ENCODE peak calls at places on chromosomes 3 and 15, in ten cellular contexts. One of them, this sample, is unnamed.
A peak's percentile ranks its signal among the peaks of the same experiment; 100 is the strongest.

GRCh38 chr3:134487406-134487805 is 1.5 kb downstream of the CEP63 start:
- DNase-seq in amniotic epithelial cell: no peak
- DNase-seq in germinal center: peak; percentile 50
- DNase-seq in NCI-H1417: no peak
- DNase-seq in osteocyte: no peak
- DNase-seq in H9: no peak
- DNase-seq in dermis microvascular lymphatic vessel endothelial cell: peak; percentile 27
- DNase-seq in activated T-helper 1 cell treated with anti-CD3 and anti-CD28 coated beads, Interleukin-12 subunit alpha, Interleukin-12 subunit beta, Interleukin-2, Interleukin-4 antibody, amounts not matched to agents 30 ng/mL and 10 ng/mL and 1 ng/mL, durations not matched to agents 14 hours and 24 hours and 36 hours: no peak
- DNase-seq in effector memory CD8-positive, alpha-beta T cell: no peak
- DNase-seq in nephron progenitor cell: no peak
- DNase-seq in this sample: no peak

GRCh38 chr3:72060447-72061034 is 275.6 kb upstream of the PROK2 start:
- DNase-seq in amniotic epithelial cell: no peak
- DNase-seq in osteocyte: no peak
- DNase-seq in H9: no peak
- DNase-seq in activated T-helper 1 cell treated with anti-CD3 and anti-CD28 coated beads, Interleukin-12 subunit alpha, Interleukin-12 subunit beta, Interleukin-2, Interleukin-4 antibody, amounts not matched to agents 30 ng/mL and 10 ng/mL and 1 ng/mL, durations not matched to agents 14 hours and 24 hours and 36 hours: no peak
- DNase-seq in germinal center: no peak
- DNase-seq in NCI-H1417: no peak
- DNase-seq in effector memory CD8-positive, alpha-beta T cell: no peak
- DNase-seq in dermis microvascular lymphatic vessel endothelial cell: no peak
- DNase-seq in nephron progenitor cell: no peak
- DNase-seq in this sample: no peak

GRCh38 chr15:91853501-91853967 is at the start of gene SLCO3A1:
- DNase-seq in effector memory CD8-positive, alpha-beta T cell: peak; percentile 61
- DNase-seq in H9: peak; percentile 68
- DNase-seq in nephron progenitor cell: peak; percentile 84
- DNase-seq in activated T-helper 1 cell treated with anti-CD3 and anti-CD28 coated beads, Interleukin-12 subunit alpha, Interleukin-12 subunit beta, Interleukin-2, Interleukin-4 antibody, amounts not matched to agents 30 ng/mL and 10 ng/mL and 1 ng/mL, durations not matched to agents 14 hours and 24 hours and 36 hours: peak; percentile 62
- DNase-seq in NCI-H1417: peak; percentile 67
- DNase-seq in dermis microvascular lymphatic vessel endothelial cell: no peak
- DNase-seq in osteocyte: no peak
- DNase-seq in amniotic epithelial cell: no peak
- DNase-seq in germinal center: peak; percentile 81
- DNase-seq in this sample: peak; percentile 77

GRCh38 chr3:60333710-60334109 is 917.5 kb downstream of the FHIT start:
- DNase-seq in osteocyte: no peak
- DNase-seq in amniotic epithelial cell: no peak
- DNase-seq in dermis microvascular lymphatic vessel endothelial cell: no peak
- DNase-seq in activated T-helper 1 cell treated with anti-CD3 and anti-CD28 coated beads, Interleukin-12 subunit alpha, Interleukin-12 subunit beta, Interleukin-2, Interleukin-4 antibody, amounts not matched to agents 30 ng/mL and 10 ng/mL and 1 ng/mL, durations not matched to agents 14 hours and 24 hours and 36 hours: no peak
- DNase-seq in NCI-H1417: no peak
- DNase-seq in germinal center: no peak
- DNase-seq in nephron progenitor cell: no peak
- DNase-seq in effector memory CD8-positive, alpha-beta T cell: no peak
- DNase-seq in H9: no peak
- DNase-seq in this sample: no peak

GRCh38 chr3:71150293-71150954 is 433.1 kb downstream of the FOXP1 start:
- DNase-seq in effector memory CD8-positive, alpha-beta T cell: no peak
- DNase-seq in germinal center: no peak
- DNase-seq in H9: no peak
- DNase-seq in dermis microvascular lymphatic vessel endothelial cell: no peak
- DNase-seq in activated T-helper 1 cell treated with anti-CD3 and anti-CD28 coated beads, Interleukin-12 subunit alpha, Interleukin-12 subunit beta, Interleukin-2, Interleukin-4 antibody, amounts not matched to agents 30 ng/mL and 10 ng/mL and 1 ng/mL, durations not matched to agents 14 hours and 24 hours and 36 hours: no peak
- DNase-seq in amniotic epithelial cell: no peak
- DNase-seq in nephron progenitor cell: no peak
- DNase-seq in osteocyte: no peak
- DNase-seq in NCI-H1417: peak; percentile 5
- DNase-seq in this sample: no peak

GRCh38 chr3:46981932-46982471 is 2.5 kb downstream of the NBEAL2 start:
- DNase-seq in H9: peak; percentile 68
- DNase-seq in dermis microvascular lymphatic vessel endothelial cell: no peak
- DNase-seq in NCI-H1417: no peak
- DNase-seq in osteocyte: no peak
- DNase-seq in nephron progenitor cell: no peak
- DNase-seq in germinal center: no peak
- DNase-seq in amniotic epithelial cell: no peak
- DNase-seq in effector memory CD8-positive, alpha-beta T cell: no peak
- DNase-seq in activated T-helper 1 cell treated with anti-CD3 and anti-CD28 coated beads, Interleukin-12 subunit alpha, Interleukin-12 subunit beta, Interleukin-2, Interleukin-4 antibody, amounts not matched to agents 30 ng/mL and 10 ng/mL and 1 ng/mL, durations not matched to agents 14 hours and 24 hours and 36 hours: no peak
- DNase-seq in this sample: no peak

GRCh38 chr3:178277605-178278004 is 258.6 kb upstream of the KCNMB2 start:
- DNase-seq in amniotic epithelial cell: peak; percentile 87
- DNase-seq in germinal center: no peak
- DNase-seq in H9: no peak
- DNase-seq in effector memory CD8-positive, alpha-beta T cell: no peak
- DNase-seq in nephron progenitor cell: no peak
- DNase-seq in osteocyte: no peak
- DNase-seq in NCI-H1417: no peak
- DNase-seq in activated T-helper 1 cell treated with anti-CD3 and anti-CD28 coated beads, Interleukin-12 subunit alpha, Interleukin-12 subunit beta, Interleukin-2, Interleukin-4 antibody, amounts not matched to agents 30 ng/mL and 10 ng/mL and 1 ng/mL, durations not matched to agents 14 hours and 24 hours and 36 hours: no peak
- DNase-seq in dermis microvascular lymphatic vessel endothelial cell: no peak
- DNase-seq in this sample: peak; percentile 61

GRCh38 chr15:94231728-94232086 is 346 bp downstream of the MCTP2 start:
- DNase-seq in nephron progenitor cell: no peak
- DNase-seq in amniotic epithelial cell: no peak
- DNase-seq in osteocyte: no peak
- DNase-seq in NCI-H1417: no peak
- DNase-seq in H9: no peak
- DNase-seq in germinal center: peak; percentile 57
- DNase-seq in activated T-helper 1 cell treated with anti-CD3 and anti-CD28 coated beads, Interleukin-12 subunit alpha, Interleukin-12 subunit beta, Interleukin-2, Interleukin-4 antibody, amounts not matched to agents 30 ng/mL and 10 ng/mL and 1 ng/mL, durations not matched to agents 14 hours and 24 hours and 36 hours: no peak
- DNase-seq in dermis microvascular lymphatic vessel endothelial cell: no peak
- DNase-seq in effector memory CD8-positive, alpha-beta T cell: no peak
- DNase-seq in this sample: peak; percentile 48

GRCh38 chr3:65048151-65048550 is 360.4 kb upstream of the ADAMTS9 start:
- DNase-seq in NCI-H1417: no peak
- DNase-seq in dermis microvascular lymphatic vessel endothelial cell: no peak
- DNase-seq in effector memory CD8-positive, alpha-beta T cell: no peak
- DNase-seq in nephron progenitor cell: no peak
- DNase-seq in amniotic epithelial cell: no peak
- DNase-seq in H9: no peak
- DNase-seq in germinal center: no peak
- DNase-seq in activated T-helper 1 cell treated with anti-CD3 and anti-CD28 coated beads, Interleukin-12 subunit alpha, Interleukin-12 subunit beta, Interleukin-2, Interleukin-4 antibody, amounts not matched to agents 30 ng/mL and 10 ng/mL and 1 ng/mL, durations not matched to agents 14 hours and 24 hours and 36 hours: no peak
- DNase-seq in osteocyte: no peak
- DNase-seq in this sample: no peak

GRCh38 chr15:53831907-53832793 is 72.7 kb upstream of the WDR72 start:
- DNase-seq in activated T-helper 1 cell treated with anti-CD3 and anti-CD28 coated beads, Interleukin-12 subunit alpha, Interleukin-12 subunit beta, Interleukin-2, Interleukin-4 antibody, amounts not matched to agents 30 ng/mL and 10 ng/mL and 1 ng/mL, durations not matched to agents 14 hours and 24 hours and 36 hours: no peak
- DNase-seq in NCI-H1417: no peak
- DNase-seq in amniotic epithelial cell: no peak
- DNase-seq in germinal center: no peak
- DNase-seq in osteocyte: no peak
- DNase-seq in nephron progenitor cell: no peak
- DNase-seq in H9: no peak
- DNase-seq in dermis microvascular lymphatic vessel endothelial cell: no peak
- DNase-seq in effector memory CD8-positive, alpha-beta T cell: no peak
- DNase-seq in this sample: no peak

GRCh38 chr3:41364736-41365135 is 165.4 kb downstream of the CTNNB1 start:
- DNase-seq in NCI-H1417: no peak
- DNase-seq in amniotic epithelial cell: peak; percentile 30
- DNase-seq in osteocyte: no peak
- DNase-seq in germinal center: no peak
- DNase-seq in effector memory CD8-positive, alpha-beta T cell: no peak
- DNase-seq in activated T-helper 1 cell treated with anti-CD3 and anti-CD28 coated beads, Interleukin-12 subunit alpha, Interleukin-12 subunit beta, Interleukin-2, Interleukin-4 antibody, amounts not matched to agents 30 ng/mL and 10 ng/mL and 1 ng/mL, durations not matched to agents 14 hours and 24 hours and 36 hours: no peak
- DNase-seq in nephron progenitor cell: no peak
- DNase-seq in dermis microvascular lymphatic vessel endothelial cell: no peak
- DNase-seq in H9: no peak
- DNase-seq in this sample: no peak

GRCh38 chr3:61935819-61936218 is 374.4 kb downstream of the PTPRG start:
- DNase-seq in dermis microvascular lymphatic vessel endothelial cell: no peak
- DNase-seq in germinal center: no peak
- DNase-seq in H9: no peak
- DNase-seq in osteocyte: no peak
- DNase-seq in effector memory CD8-positive, alpha-beta T cell: no peak
- DNase-seq in activated T-helper 1 cell treated with anti-CD3 and anti-CD28 coated beads, Interleukin-12 subunit alpha, Interleukin-12 subunit beta, Interleukin-2, Interleukin-4 antibody, amounts not matched to agents 30 ng/mL and 10 ng/mL and 1 ng/mL, durations not matched to agents 14 hours and 24 hours and 36 hours: no peak
- DNase-seq in nephron progenitor cell: no peak
- DNase-seq in NCI-H1417: no peak
- DNase-seq in amniotic epithelial cell: no peak
- DNase-seq in this sample: no peak

GRCh38 chr3:184679056-184679502 is 32.8 kb downstream of the MAGEF1 start:
- DNase-seq in effector memory CD8-positive, alpha-beta T cell: no peak
- DNase-seq in dermis microvascular lymphatic vessel endothelial cell: no peak
- DNase-seq in activated T-helper 1 cell treated with anti-CD3 and anti-CD28 coated beads, Interleukin-12 subunit alpha, Interleukin-12 subunit beta, Interleukin-2, Interleukin-4 antibody, amounts not matched to agents 30 ng/mL and 10 ng/mL and 1 ng/mL, durations not matched to agents 14 hours and 24 hours and 36 hours: no peak
- DNase-seq in amniotic epithelial cell: no peak
- DNase-seq in H9: peak; percentile 64
- DNase-seq in osteocyte: peak; percentile 90
- DNase-seq in nephron progenitor cell: peak; percentile 88
- DNase-seq in germinal center: no peak
- DNase-seq in NCI-H1417: peak; percentile 37
- DNase-seq in this sample: peak; percentile 61

GRCh38 chr3:30655187-30655812 is 48.9 kb downstream of the TGFBR2 start:
- DNase-seq in effector memory CD8-positive, alpha-beta T cell: no peak
- DNase-seq in activated T-helper 1 cell treated with anti-CD3 and anti-CD28 coated beads, Interleukin-12 subunit alpha, Interleukin-12 subunit beta, Interleukin-2, Interleukin-4 antibody, amounts not matched to agents 30 ng/mL and 10 ng/mL and 1 ng/mL, durations not matched to agents 14 hours and 24 hours and 36 hours: no peak
- DNase-seq in amniotic epithelial cell: peak; percentile 48
- DNase-seq in H9: no peak
- DNase-seq in nephron progenitor cell: no peak
- DNase-seq in germinal center: no peak
- DNase-seq in osteocyte: no peak
- DNase-seq in dermis microvascular lymphatic vessel endothelial cell: peak; percentile 70
- DNase-seq in NCI-H1417: no peak
- DNase-seq in this sample: peak; percentile 72

GRCh38 chr15:38670142-38671002 is 105.8 kb upstream of the RASGRP1 start:
- DNase-seq in nephron progenitor cell: no peak
- DNase-seq in activated T-helper 1 cell treated with anti-CD3 and anti-CD28 coated beads, Interleukin-12 subunit alpha, Interleukin-12 subunit beta, Interleukin-2, Interleukin-4 antibody, amounts not matched to agents 30 ng/mL and 10 ng/mL and 1 ng/mL, durations not matched to agents 14 hours and 24 hours and 36 hours: peak; percentile 72
- DNase-seq in germinal center: peak; percentile 53
- DNase-seq in effector memory CD8-positive, alpha-beta T cell: peak; percentile 66
- DNase-seq in osteocyte: no peak
- DNase-seq in dermis microvascular lymphatic vessel endothelial cell: no peak
- DNase-seq in amniotic epithelial cell: no peak
- DNase-seq in H9: no peak
- DNase-seq in NCI-H1417: no peak
- DNase-seq in this sample: no peak

GRCh38 chr3:151345854-151346253 is 16.5 kb upstream of the P2RY13 start:
- DNase-seq in nephron progenitor cell: no peak
- DNase-seq in amniotic epithelial cell: peak; percentile 81
- DNase-seq in NCI-H1417: no peak
- DNase-seq in effector memory CD8-positive, alpha-beta T cell: no peak
- DNase-seq in activated T-helper 1 cell treated with anti-CD3 and anti-CD28 coated beads, Interleukin-12 subunit alpha, Interleukin-12 subunit beta, Interleukin-2, Interleukin-4 antibody, amounts not matched to agents 30 ng/mL and 10 ng/mL and 1 ng/mL, durations not matched to agents 14 hours and 24 hours and 36 hours: no peak
- DNase-seq in osteocyte: no peak
- DNase-seq in H9: no peak
- DNase-seq in germinal center: no peak
- DNase-seq in dermis microvascular lymphatic vessel endothelial cell: no peak
- DNase-seq in this sample: peak; percentile 77

GRCh38 chr3:53842436-53843194 is 3.6 kb downstream of the CHDH start:
- DNase-seq in germinal center: no peak
- DNase-seq in activated T-helper 1 cell treated with anti-CD3 and anti-CD28 coated beads, Interleukin-12 subunit alpha, Interleukin-12 subunit beta, Interleukin-2, Interleukin-4 antibody, amounts not matched to agents 30 ng/mL and 10 ng/mL and 1 ng/mL, durations not matched to agents 14 hours and 24 hours and 36 hours: no peak
- DNase-seq in osteocyte: no peak
- DNase-seq in nephron progenitor cell: no peak
- DNase-seq in amniotic epithelial cell: no peak
- DNase-seq in H9: peak; percentile 41
- DNase-seq in dermis microvascular lymphatic vessel endothelial cell: peak; percentile 23
- DNase-seq in effector memory CD8-positive, alpha-beta T cell: no peak
- DNase-seq in NCI-H1417: no peak
- DNase-seq in this sample: peak; percentile 27

GRCh38 chr3:12934431-12934830 is 93.1 kb upstream of the RPL32 start:
- DNase-seq in effector memory CD8-positive, alpha-beta T cell: no peak
- DNase-seq in germinal center: no peak
- DNase-seq in dermis microvascular lymphatic vessel endothelial cell: no peak
- DNase-seq in amniotic epithelial cell: no peak
- DNase-seq in H9: no peak
- DNase-seq in NCI-H1417: no peak
- DNase-seq in activated T-helper 1 cell treated with anti-CD3 and anti-CD28 coated beads, Interleukin-12 subunit alpha, Interleukin-12 subunit beta, Interleukin-2, Interleukin-4 antibody, amounts not matched to agents 30 ng/mL and 10 ng/mL and 1 ng/mL, durations not matched to agents 14 hours and 24 hours and 36 hours: no peak
- DNase-seq in osteocyte: no peak
- DNase-seq in nephron progenitor cell: no peak
- DNase-seq in this sample: peak; percentile 63

GRCh38 chr3:67529915-67530314 is 124.5 kb downstream of the SUCLG2 start:
- DNase-seq in H9: no peak
- DNase-seq in germinal center: no peak
- DNase-seq in amniotic epithelial cell: peak; percentile 19
- DNase-seq in osteocyte: no peak
- DNase-seq in nephron progenitor cell: no peak
- DNase-seq in effector memory CD8-positive, alpha-beta T cell: no peak
- DNase-seq in dermis microvascular lymphatic vessel endothelial cell: no peak
- DNase-seq in NCI-H1417: no peak
- DNase-seq in activated T-helper 1 cell treated with anti-CD3 and anti-CD28 coated beads, Interleukin-12 subunit alpha, Interleukin-12 subunit beta, Interleukin-2, Interleukin-4 antibody, amounts not matched to agents 30 ng/mL and 10 ng/mL and 1 ng/mL, durations not matched to agents 14 hours and 24 hours and 36 hours: no peak
- DNase-seq in this sample: peak; percentile 29

GRCh38 chr3:149967067-149967685 is 3.5 kb downstream of the PFN2 start:
- DNase-seq in effector memory CD8-positive, alpha-beta T cell: no peak
- DNase-seq in osteocyte: no peak
- DNase-seq in dermis microvascular lymphatic vessel endothelial cell: peak; percentile 28
- DNase-seq in activated T-helper 1 cell treated with anti-CD3 and anti-CD28 coated beads, Interleukin-12 subunit alpha, Interleukin-12 subunit beta, Interleukin-2, Interleukin-4 antibody, amounts not matched to agents 30 ng/mL and 10 ng/mL and 1 ng/mL, durations not matched to agents 14 hours and 24 hours and 36 hours: no peak
- DNase-seq in NCI-H1417: peak; percentile 65
- DNase-seq in amniotic epithelial cell: peak; percentile 53
- DNase-seq in H9: no peak
- DNase-seq in germinal center: peak; percentile 29
- DNase-seq in nephron progenitor cell: no peak
- DNase-seq in this sample: peak; percentile 37

GRCh38 chr3:16191591-16191990 is 17.1 kb downstream of the GALNT15 start:
- DNase-seq in osteocyte: no peak
- DNase-seq in NCI-H1417: no peak
- DNase-seq in effector memory CD8-positive, alpha-beta T cell: no peak
- DNase-seq in activated T-helper 1 cell treated with anti-CD3 and anti-CD28 coated beads, Interleukin-12 subunit alpha, Interleukin-12 subunit beta, Interleukin-2, Interleukin-4 antibody, amounts not matched to agents 30 ng/mL and 10 ng/mL and 1 ng/mL, durations not matched to agents 14 hours and 24 hours and 36 hours: no peak
- DNase-seq in H9: no peak
- DNase-seq in amniotic epithelial cell: no peak
- DNase-seq in germinal center: no peak
- DNase-seq in nephron progenitor cell: no peak
- DNase-seq in dermis microvascular lymphatic vessel endothelial cell: no peak
- DNase-seq in this sample: no peak

GRCh38 chr15:52052076-52052935 is 33.3 kb downstream of the MAPK6 start:
- DNase-seq in activated T-helper 1 cell treated with anti-CD3 and anti-CD28 coated beads, Interleukin-12 subunit alpha, Interleukin-12 subunit beta, Interleukin-2, Interleukin-4 antibody, amounts not matched to agents 30 ng/mL and 10 ng/mL and 1 ng/mL, durations not matched to agents 14 hours and 24 hours and 36 hours: no peak
- DNase-seq in osteocyte: no peak
- DNase-seq in nephron progenitor cell: no peak
- DNase-seq in germinal center: no peak
- DNase-seq in dermis microvascular lymphatic vessel endothelial cell: no peak
- DNase-seq in NCI-H1417: no peak
- DNase-seq in amniotic epithelial cell: no peak
- DNase-seq in effector memory CD8-positive, alpha-beta T cell: no peak
- DNase-seq in H9: no peak
- DNase-seq in this sample: peak; percentile 49

GRCh38 chr3:128846501-128846900 is 32.9 kb upstream of the ACAD9 start:
- DNase-seq in germinal center: no peak
- DNase-seq in osteocyte: no peak
- DNase-seq in activated T-helper 1 cell treated with anti-CD3 and anti-CD28 coated beads, Interleukin-12 subunit alpha, Interleukin-12 subunit beta, Interleukin-2, Interleukin-4 antibody, amounts not matched to agents 30 ng/mL and 10 ng/mL and 1 ng/mL, durations not matched to agents 14 hours and 24 hours and 36 hours: no peak
- DNase-seq in dermis microvascular lymphatic vessel endothelial cell: no peak
- DNase-seq in NCI-H1417: no peak
- DNase-seq in amniotic epithelial cell: no peak
- DNase-seq in nephron progenitor cell: no peak
- DNase-seq in effector memory CD8-positive, alpha-beta T cell: no peak
- DNase-seq in H9: no peak
- DNase-seq in this sample: no peak

GRCh38 chr3:40267940-40268707 is 41.4 kb upstream of the EIF1B start:
- DNase-seq in NCI-H1417: no peak
- DNase-seq in osteocyte: no peak
- DNase-seq in activated T-helper 1 cell treated with anti-CD3 and anti-CD28 coated beads, Interleukin-12 subunit alpha, Interleukin-12 subunit beta, Interleukin-2, Interleukin-4 antibody, amounts not matched to agents 30 ng/mL and 10 ng/mL and 1 ng/mL, durations not matched to agents 14 hours and 24 hours and 36 hours: no peak
- DNase-seq in amniotic epithelial cell: peak; percentile 29
- DNase-seq in nephron progenitor cell: no peak
- DNase-seq in H9: no peak
- DNase-seq in germinal center: no peak
- DNase-seq in effector memory CD8-positive, alpha-beta T cell: no peak
- DNase-seq in dermis microvascular lymphatic vessel endothelial cell: no peak
- DNase-seq in this sample: peak; percentile 11

GRCh38 chr3:172140499-172141391 is 101.4 kb downstream of the FNDC3B start:
- DNase-seq in H9: no peak
- DNase-seq in NCI-H1417: no peak
- DNase-seq in germinal center: no peak
- DNase-seq in effector memory CD8-positive, alpha-beta T cell: no peak
- DNase-seq in osteocyte: no peak
- DNase-seq in activated T-helper 1 cell treated with anti-CD3 and anti-CD28 coated beads, Interleukin-12 subunit alpha, Interleukin-12 subunit beta, Interleukin-2, Interleukin-4 antibody, amounts not matched to agents 30 ng/mL and 10 ng/mL and 1 ng/mL, durations not matched to agents 14 hours and 24 hours and 36 hours: no peak
- DNase-seq in amniotic epithelial cell: peak; percentile 100
- DNase-seq in nephron progenitor cell: no peak
- DNase-seq in dermis microvascular lymphatic vessel endothelial cell: peak; percentile 84
- DNase-seq in this sample: peak; percentile 98

This sample was measured in cardiac muscle cell.